ENCODE peak calls at places on chromosomes 3 and 15, in five cellular contexts. One of them, this sample, is unnamed.
A peak's percentile ranks its signal among the peaks of the same experiment; 100 is the strongest.

GRCh38 chr15:25185156-25185710 is 230.4 kb downstream of the SNRPN start:
- DNase-seq in heart left ventricle: peak; percentile 21
- DNase-seq in breast epithelium: no peak
- DNase-seq in body of pancreas: no peak
- DNase-seq in stomach: no peak
- DNase-seq in this sample: no peak

GRCh38 chr3:171049831-171050444 is 23.4 kb upstream of the SLC2A2 start:
- DNase-seq in heart left ventricle: peak; percentile 40
- DNase-seq in breast epithelium: no peak
- DNase-seq in body of pancreas: peak; percentile 61
- DNase-seq in stomach: peak; percentile 54
- DNase-seq in this sample: no peak

GRCh38 chr15:63501256-63502089 is 2.9 kb upstream of the USP3 start:
- DNase-seq in heart left ventricle: peak; percentile 90
- DNase-seq in breast epithelium: peak; percentile 75
- DNase-seq in body of pancreas: peak; percentile 74
- DNase-seq in stomach: peak; percentile 80
- DNase-seq in this sample: peak; percentile 74

GRCh38 chr15:66569461-66570137 is 3.8 kb upstream of the LCTL start:
- DNase-seq in heart left ventricle: no peak
- DNase-seq in breast epithelium: no peak
- DNase-seq in body of pancreas: no peak
- DNase-seq in stomach: no peak
- DNase-seq in this sample: no peak

GRCh38 chr15:61841461-61841860 is 218.8 kb downstream of the VPS13C start:
- DNase-seq in heart left ventricle: no peak
- DNase-seq in breast epithelium: no peak
- DNase-seq in body of pancreas: no peak
- DNase-seq in stomach: no peak
- DNase-seq in this sample: no peak

GRCh38 chr3:161069441-161070251 is 35.5 kb downstream of the B3GALNT1 start:
- DNase-seq in heart left ventricle: no peak
- DNase-seq in breast epithelium: no peak
- DNase-seq in body of pancreas: peak; percentile 66
- DNase-seq in stomach: no peak
- DNase-seq in this sample: peak; percentile 17

GRCh38 chr3:194715022-194715800 is 29.5 kb downstream of the FAM43A start:
- DNase-seq in heart left ventricle: no peak
- DNase-seq in breast epithelium: no peak
- DNase-seq in body of pancreas: no peak
- DNase-seq in stomach: no peak
- DNase-seq in this sample: no peak

GRCh38 chr15:36361351-36361870 is 218.0 kb upstream of the CDIN1 start:
- DNase-seq in heart left ventricle: no peak
- DNase-seq in breast epithelium: no peak
- DNase-seq in body of pancreas: no peak
- DNase-seq in stomach: no peak
- DNase-seq in this sample: no peak

GRCh38 chr3:52216585-52217408 is 8.6 kb downstream of the TLR9 start:
- DNase-seq in heart left ventricle: peak; percentile 84
- DNase-seq in breast epithelium: peak; percentile 90
- DNase-seq in body of pancreas: peak; percentile 91
- DNase-seq in stomach: peak; percentile 97
- DNase-seq in this sample: peak; percentile 89

GRCh38 chr15:59739557-59740186 is 50.6 kb upstream of the BNIP2 start:
- DNase-seq in heart left ventricle: no peak
- DNase-seq in breast epithelium: no peak
- DNase-seq in body of pancreas: no peak
- DNase-seq in stomach: no peak
- DNase-seq in this sample: no peak

GRCh38 chr15:60971719-60972118 is 257.4 kb downstream of the RORA start:
- DNase-seq in heart left ventricle: no peak
- DNase-seq in breast epithelium: no peak
- DNase-seq in body of pancreas: no peak
- DNase-seq in stomach: no peak
- DNase-seq in this sample: no peak

GRCh38 chr15:52790166-52790708 is at the start of gene ONECUT1:
- DNase-seq in heart left ventricle: peak; percentile 47
- DNase-seq in breast epithelium: no peak
- DNase-seq in body of pancreas: peak; percentile 86
- DNase-seq in stomach: peak; percentile 51
- DNase-seq in this sample: no peak

GRCh38 chr15:53196235-53196634 is 406.1 kb upstream of the ONECUT1 start:
- DNase-seq in heart left ventricle: no peak
- DNase-seq in breast epithelium: no peak
- DNase-seq in body of pancreas: no peak
- DNase-seq in stomach: no peak
- DNase-seq in this sample: no peak

GRCh38 chr3:87390821-87391220 is 114.4 kb upstream of the POU1F1 start:
- DNase-seq in heart left ventricle: no peak
- DNase-seq in breast epithelium: no peak
- DNase-seq in body of pancreas: no peak
- DNase-seq in stomach: no peak
- DNase-seq in this sample: no peak

GRCh38 chr3:52830535-52831258 is at the start of gene ITIH4:
- DNase-seq in heart left ventricle: no peak
- DNase-seq in breast epithelium: no peak
- DNase-seq in body of pancreas: peak; percentile 37
- DNase-seq in stomach: no peak
- DNase-seq in this sample: no peak

GRCh38 chr15:51267714-51268105 is 70.7 kb downstream of the CYP19A1 start:
- DNase-seq in heart left ventricle: no peak
- DNase-seq in breast epithelium: no peak
- DNase-seq in body of pancreas: peak; percentile 21
- DNase-seq in stomach: no peak
- DNase-seq in this sample: no peak

GRCh38 chr3:119346076-119346496 is 51.9 kb downstream of the ARHGAP31 start:
- DNase-seq in heart left ventricle: no peak
- DNase-seq in breast epithelium: no peak
- DNase-seq in body of pancreas: no peak
- DNase-seq in stomach: no peak
- DNase-seq in this sample: peak; percentile 37

GRCh38 chr3:158108596-158108995 is 1.3 kb upstream of the RSRC1 start:
- DNase-seq in heart left ventricle: no peak
- DNase-seq in breast epithelium: no peak
- DNase-seq in body of pancreas: no peak
- DNase-seq in stomach: no peak
- DNase-seq in this sample: no peak

GRCh38 chr3:18424862-18425640 is at the start of gene SATB1:
- DNase-seq in heart left ventricle: peak; percentile 89
- DNase-seq in breast epithelium: peak; percentile 81
- DNase-seq in body of pancreas: peak; percentile 89
- DNase-seq in stomach: peak; percentile 77
- DNase-seq in this sample: peak; percentile 86
- TF ChIP-seq POLR2A in heart left ventricle: no peak
- TF ChIP-seq POLR2A in breast epithelium: no peak
- TF ChIP-seq POLR2A in body of pancreas: peak; percentile 49
- TF ChIP-seq POLR2A in stomach: no peak
- TF ChIP-seq POLR2A in this sample: peak; percentile 49

GRCh38 chr3:138010273-138010590 is 267 bp downstream of the CLDN18 start:
- DNase-seq in heart left ventricle: no peak
- DNase-seq in breast epithelium: no peak
- DNase-seq in body of pancreas: no peak
- DNase-seq in stomach: no peak
- DNase-seq in this sample: no peak
- H3K4me3 ChIP-seq in heart left ventricle: no peak overlapping the region
- H3K4me3 ChIP-seq in breast epithelium: no peak overlapping the region
- H3K4me3 ChIP-seq in body of pancreas: no peak overlapping the region
- H3K4me3 ChIP-seq in stomach: peak overlapping the region; percentile 38
- H3K4me3 ChIP-seq in this sample: no peak overlapping the region

DNA sequence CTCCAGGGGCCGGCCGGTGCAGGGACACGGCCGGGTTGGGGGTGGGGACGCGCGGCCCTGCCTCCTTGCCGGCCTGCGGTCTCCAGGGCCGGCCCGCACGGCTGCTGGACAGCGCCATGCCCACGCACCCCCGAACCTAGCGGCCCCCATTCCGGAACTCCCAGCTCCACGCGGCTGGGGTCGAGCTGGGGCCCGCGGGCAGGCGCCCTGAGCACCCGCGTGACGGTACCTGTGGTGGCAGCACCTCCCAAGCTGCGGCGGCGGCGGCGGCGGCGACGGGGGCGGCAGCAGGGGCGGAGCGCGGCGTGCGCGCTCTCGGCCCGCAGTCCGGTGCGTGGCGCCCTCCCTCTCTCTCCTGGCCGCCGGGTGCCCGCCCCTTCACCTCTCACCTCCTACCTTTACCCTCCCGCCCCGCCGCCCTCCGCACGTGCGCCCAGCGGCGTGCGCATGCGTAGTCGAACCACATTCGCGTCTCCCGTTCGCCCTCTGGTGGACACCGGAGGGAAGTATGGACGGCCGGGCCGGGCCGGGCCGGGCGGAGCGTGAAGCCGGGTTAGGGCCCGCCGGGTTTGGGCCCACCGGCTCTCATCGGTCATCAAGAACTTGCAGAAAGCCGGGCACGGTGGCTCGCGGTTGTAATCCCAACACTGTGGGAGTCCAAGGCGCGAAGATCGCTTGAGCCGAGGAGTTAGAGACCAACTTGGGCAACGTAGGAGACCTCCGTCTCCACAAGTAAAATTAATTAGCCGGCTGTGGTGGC is at the start of gene SCAP:
- DNase-seq in heart left ventricle: peak; percentile 93
- DNase-seq in breast epithelium: peak; percentile 95
- DNase-seq in body of pancreas: peak; percentile 96
- DNase-seq in stomach: peak; percentile 97
- DNase-seq in this sample: peak; percentile 88
- TF ChIP-seq POLR2A in heart left ventricle: no peak
- TF ChIP-seq POLR2A in breast epithelium: no peak
- TF ChIP-seq POLR2A in body of pancreas: peak; percentile 20
- TF ChIP-seq POLR2A in stomach: no peak
- TF ChIP-seq POLR2A in this sample: peak; percentile 45

GRCh38 chr15:43794269-43795037 is 2.3 kb downstream of the SERF2 start:
- DNase-seq in heart left ventricle: no peak
- DNase-seq in breast epithelium: no peak
- DNase-seq in body of pancreas: no peak
- DNase-seq in stomach: no peak
- DNase-seq in this sample: no peak
- H3K4me3 ChIP-seq in heart left ventricle: no peak overlapping the region
- H3K4me3 ChIP-seq in breast epithelium: no peak overlapping the region
- H3K4me3 ChIP-seq in body of pancreas: no peak overlapping the region
- H3K4me3 ChIP-seq in stomach: peak overlapping the region; percentile 82
- H3K4me3 ChIP-seq in this sample: peak overlapping the region; percentile 89

DNA sequence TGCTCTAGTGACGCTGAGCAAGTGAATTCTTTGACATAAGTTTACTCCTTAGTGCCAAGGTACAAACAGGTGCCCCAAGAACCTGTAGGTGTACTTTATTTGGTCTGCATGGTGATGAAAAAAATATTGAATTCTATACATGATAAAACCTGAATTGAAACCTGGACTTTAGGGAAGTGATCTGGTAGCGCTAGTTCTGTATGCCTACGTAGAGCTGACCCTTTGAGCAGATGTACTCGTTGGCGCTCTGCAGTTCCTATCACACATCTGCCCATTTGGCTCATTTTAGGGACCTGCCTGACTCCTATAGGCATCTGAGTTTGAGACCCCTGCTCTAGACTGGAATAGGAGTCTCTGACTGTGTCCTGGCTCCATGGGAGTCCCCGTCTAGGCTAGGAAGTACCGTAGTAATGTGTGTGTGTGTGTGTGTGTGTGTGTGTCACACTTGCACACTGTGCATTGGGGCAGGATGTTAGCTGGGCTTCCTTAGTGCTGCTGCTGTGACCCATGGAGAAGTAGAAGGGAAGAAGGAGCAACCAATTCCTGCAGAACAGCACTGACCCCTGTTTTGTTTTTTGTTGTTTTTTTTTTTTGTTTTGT is 21.2 kb downstream of the STARD5 start:
- DNase-seq in heart left ventricle: no peak
- DNase-seq in breast epithelium: no peak
- DNase-seq in body of pancreas: no peak
- DNase-seq in stomach: no peak
- DNase-seq in this sample: no peak
- TF ChIP-seq POLR2A in heart left ventricle: no peak
- TF ChIP-seq POLR2A in breast epithelium: no peak
- TF ChIP-seq POLR2A in body of pancreas: no peak
- TF ChIP-seq POLR2A in stomach: no peak
- TF ChIP-seq POLR2A in this sample: no peak

GRCh38 chr3:5096368-5096767 is 25.7 kb upstream of the ARL8B start:
- DNase-seq in heart left ventricle: no peak
- DNase-seq in breast epithelium: no peak
- DNase-seq in body of pancreas: no peak
- DNase-seq in stomach: no peak
- DNase-seq in this sample: no peak
- H3K4me3 ChIP-seq in heart left ventricle: no peak overlapping the region
- H3K4me3 ChIP-seq in breast epithelium: peak overlapping the region; percentile 41
- H3K4me3 ChIP-seq in body of pancreas: no peak overlapping the region
- H3K4me3 ChIP-seq in stomach: peak overlapping the region; percentile 20
- H3K4me3 ChIP-seq in this sample: no peak overlapping the region

DNA sequence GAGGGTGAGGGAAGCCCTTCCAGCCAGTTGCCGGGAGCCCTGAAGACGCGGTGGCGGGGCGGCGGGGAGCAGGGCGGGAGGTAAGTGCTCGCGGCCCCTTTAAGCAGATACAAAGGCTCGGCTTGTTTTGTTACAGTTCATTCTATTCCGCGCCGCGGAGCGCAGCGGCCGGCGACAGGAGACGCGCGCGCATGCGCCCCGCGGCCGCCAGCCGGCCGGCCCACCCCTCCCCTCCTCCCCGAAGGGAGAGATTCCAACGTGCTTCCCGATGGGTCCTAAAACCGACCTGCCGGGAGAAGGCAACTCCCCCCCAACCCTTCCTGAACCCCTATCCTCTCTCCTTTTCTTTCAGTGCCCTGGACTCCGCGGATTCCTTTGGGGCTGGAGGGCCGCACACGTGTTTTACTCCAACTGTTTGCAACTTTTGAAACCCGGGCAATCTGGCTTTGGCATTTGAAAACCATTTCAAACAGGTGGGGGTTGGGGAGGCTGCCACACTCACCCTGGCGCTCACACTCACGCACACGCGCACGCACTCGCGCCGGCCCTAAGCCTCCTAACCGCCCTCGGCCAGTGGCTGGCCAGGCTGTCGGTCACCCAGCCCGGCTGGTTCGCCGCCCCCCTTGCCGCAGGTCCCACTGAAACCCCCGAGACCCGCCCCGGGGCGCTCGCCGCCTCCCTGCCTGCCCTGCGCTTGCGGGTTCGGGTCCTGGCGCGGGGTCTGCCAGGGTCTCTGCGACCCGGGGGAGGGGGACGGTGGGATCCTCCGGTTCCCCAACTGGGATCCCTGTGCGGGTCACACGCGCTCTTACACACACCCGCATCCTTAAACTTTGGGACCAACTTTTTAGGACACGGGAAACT is at the start of gene MAGI1:
- DNase-seq in heart left ventricle: peak; percentile 94
- DNase-seq in breast epithelium: peak; percentile 88
- DNase-seq in body of pancreas: peak; percentile 93
- DNase-seq in stomach: peak; percentile 92
- DNase-seq in this sample: peak; percentile 88
- TF ChIP-seq POLR2A in heart left ventricle: no peak
- TF ChIP-seq POLR2A in breast epithelium: no peak
- TF ChIP-seq POLR2A in body of pancreas: peak; percentile 82
- TF ChIP-seq POLR2A in stomach: no peak
- TF ChIP-seq POLR2A in this sample: peak; percentile 79

GRCh38 chr3:15098503-15099363 is at the start of gene RBSN:
- DNase-seq in heart left ventricle: peak; percentile 97
- DNase-seq in breast epithelium: peak; percentile 93
- DNase-seq in body of pancreas: peak; percentile 92
- DNase-seq in stomach: peak; percentile 96
- DNase-seq in this sample: peak; percentile 92
- H3K4me3 ChIP-seq in heart left ventricle: peak within 1 kb of the TSS; percentile 83
- H3K4me3 ChIP-seq in breast epithelium: peak within 1 kb of the TSS; percentile 72
- H3K4me3 ChIP-seq in body of pancreas: peak within 1 kb of the TSS; percentile 98
- H3K4me3 ChIP-seq in stomach: peak within 1 kb of the TSS; percentile 89
- H3K4me3 ChIP-seq in this sample: peak within 1 kb of the TSS; percentile 79

This sample was measured in prostate gland.